ENCODE peak calls at places on chromosome 6, in eight cellular contexts. A, K, Y, P, B, J, U and D are unnamed samples.

GRCh38 chr6:31293343-31293742 is 21.5 kb upstream of the HLA-C start:
- DNase-seq in A (no peak), K (peak), Y (no peak), P (peak), B (peak), J (no peak), U (no peak), D (no peak)

GRCh38 chr6:42569102-42570028 is 5.5 kb downstream of the UBR2 start:
- DNase-seq in A (peak), K (peak), Y (no peak), P (peak), B (peak), J (no peak), U (no peak), D (no peak)

GRCh38 chr6:10553869-10554268 is 32.7 kb downstream of the GCNT2 start:
- DNase-seq in A (no peak), K (no peak), Y (no peak), P (no peak), B (no peak), J (no peak), U (no peak), D (no peak)

GRCh38 chr6:77264970-77265369 is 198.3 kb downstream of the HTR1B start:
- DNase-seq in A (no peak), K (no peak), Y (no peak), P (no peak), B (no peak), J (no peak), U (no peak), D (no peak)

GRCh38 chr6:25882066-25882496 is 8.0 kb upstream of the SLC17A3 start:
- DNase-seq in A (no peak), K (no peak), Y (no peak), P (no peak), B (peak), J (peak), U (peak), D (no peak)

GRCh38 chr6:158008894-158009891 is 27.5 kb downstream of the SYNJ2 start:
- DNase-seq in A (no peak), K (peak), Y (no peak), P (no peak), B (peak), J (peak), U (no peak), D (peak)

GRCh38 chr6:166244353-166245045 is 63.7 kb downstream of the PRR18 start:
- DNase-seq in A (no peak), K (no peak), Y (no peak), P (no peak), B (no peak), J (no peak), U (no peak), D (no peak)

GRCh38 chr6:158843751-158844683 is 24.8 kb upstream of the EZR start:
- DNase-seq in A (no peak), K (no peak), Y (no peak), P (no peak), B (no peak), J (no peak), U (no peak), D (no peak)

GRCh38 chr6:7540595-7540994 is 876 bp upstream of the DSP start:
- DNase-seq in A (no peak), K (peak), Y (no peak), P (no peak), B (no peak), J (no peak), U (no peak), D (no peak)

GRCh38 chr6:162907876-162908481 is 180.2 kb downstream of the PACRG start:
- DNase-seq in A (no peak), K (peak), Y (no peak), P (no peak), B (peak), J (no peak), U (no peak), D (no peak)

GRCh38 chr6:49649982-49650381 is 13.3 kb upstream of the RHAG start:
- DNase-seq in A (no peak), K (no peak), Y (no peak), P (no peak), B (no peak), J (no peak), U (no peak), D (no peak)

GRCh38 chr6:42813906-42814444 is 32.1 kb downstream of the BICRAL start:
- DNase-seq in A (no peak), K (peak), Y (no peak), P (no peak), B (no peak), J (no peak), U (no peak), D (no peak)

GRCh38 chr6:45676376-45676775 is 298.6 kb upstream of the SUPT3H start:
- DNase-seq in A (no peak), K (no peak), Y (no peak), P (no peak), B (no peak), J (no peak), U (no peak), D (no peak)

GRCh38 chr6:3086282-3086946 is 18.1 kb downstream of the RIPK1 start:
- DNase-seq in A (no peak), K (no peak), Y (no peak), P (no peak), B (no peak), J (no peak), U (no peak), D (no peak)

GRCh38 chr6:47992805-47993204 is 118.2 kb downstream of the PTCHD4 start:
- DNase-seq in A (no peak), K (no peak), Y (no peak), P (no peak), B (no peak), J (no peak), U (no peak), D (no peak)

GRCh38 chr6:40671338-40672050 is 84.3 kb upstream of the LRFN2 start:
- DNase-seq in A (no peak), K (no peak), Y (no peak), P (no peak), B (no peak), J (peak), U (no peak), D (no peak)

GRCh38 chr6:129593233-129593564 is 116.8 kb downstream of the ARHGAP18 start:
- DNase-seq in A (no peak), K (peak), Y (no peak), P (no peak), B (peak), J (no peak), U (no peak), D (no peak)

GRCh38 chr6:147770221-147770620 is 261.7 kb downstream of the SAMD5 start:
- DNase-seq in A (no peak), K (no peak), Y (no peak), P (no peak), B (no peak), J (no peak), U (no peak), D (no peak)

GRCh38 chr6:168089186-168090063 is 10.4 kb upstream of the FRMD1 start:
- DNase-seq in A (no peak), K (no peak), Y (no peak), P (no peak), B (no peak), J (no peak), U (no peak), D (no peak)

GRCh38 chr6:136897071-136897470 is 25.0 kb upstream of the SLC35D3 start:
- DNase-seq in A (no peak), K (no peak), Y (no peak), P (no peak), B (no peak), J (no peak), U (no peak), D (no peak)

GRCh38 chr6:35402136-35402855 is 49.8 kb upstream of the FANCE start:
- DNase-seq in A (no peak), K (no peak), Y (no peak), P (no peak), B (no peak), J (no peak), U (no peak), D (no peak)

GRCh38 chr6:35401514-35401913 is 50.6 kb upstream of the FANCE start:
- DNase-seq in A (no peak), K (no peak), Y (no peak), P (no peak), B (no peak), J (no peak), U (no peak), D (no peak)

GRCh38 chr6:35403544-35404442 is 48.3 kb upstream of the FANCE start:
- DNase-seq in A (no peak), K (no peak), Y (no peak), P (no peak), B (no peak), J (no peak), U (no peak), D (no peak)

GRCh38 chr6:35400901-35401311 is 51.2 kb upstream of the FANCE start:
- DNase-seq in A (no peak), K (peak), Y (no peak), P (peak), B (no peak), J (no peak), U (peak), D (no peak)

DNA sequence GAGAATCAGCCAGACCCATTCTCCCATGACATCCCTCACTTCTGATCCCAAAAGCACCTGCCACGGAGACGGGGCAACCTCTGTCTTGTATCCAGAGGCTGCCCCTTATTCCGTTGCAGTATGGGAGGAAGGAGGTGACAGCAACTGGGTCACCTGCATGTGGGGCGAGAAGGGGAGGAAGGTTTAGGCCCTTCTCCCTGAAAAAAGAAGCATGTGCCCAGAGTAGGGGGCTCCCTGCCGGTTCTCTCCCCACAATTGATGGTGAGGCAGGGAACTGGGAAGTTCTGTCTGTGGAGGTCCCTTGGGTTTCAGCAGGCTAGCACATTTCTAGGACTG is 49.3 kb upstream of the FANCE start:
- DNase-seq in A (no peak), K (no peak), Y (no peak), P (no peak), B (no peak), J (no peak), U (no peak), D (no peak)
- H3K27ac ChIP-seq in A (no peak), K (no peak), Y (no peak), P (peak), B (no peak), J (no peak), U (peak), D (no peak)

GRCh38 chr6:22632561-22632960 is 63.2 kb downstream of the HDGFL1 start:
- DNase-seq in A (no peak), K (no peak), Y (no peak), P (no peak), B (no peak), J (no peak), U (no peak), D (no peak)
- H3K27ac ChIP-seq in A (no peak), K (no peak), Y (no peak), P (no peak), B (peak), J (no peak), U (no peak), D (no peak)

GRCh38 chr6:155122199-155122950 is 127.3 kb downstream of the TIAM2 start:
- DNase-seq in A (no peak), K (no peak), Y (no peak), P (no peak), B (no peak), J (no peak), U (no peak), D (no peak)
- H3K27ac ChIP-seq in A (no peak), K (peak), Y (no peak), P (no peak), B (no peak), J (no peak), U (no peak), D (no peak)

GRCh38 chr6:74415056-74415455 is 719.1 kb downstream of the CD109 start:
- DNase-seq in A (no peak), K (peak), Y (no peak), P (no peak), B (peak), J (no peak), U (no peak), D (no peak)
- H3K27ac ChIP-seq in A (no peak), K (no peak), Y (no peak), P (no peak), B (no peak), J (no peak), U (no peak), D (no peak)